ENCODE peak calls at places on chromosomes 2 and 18, in ten cellular contexts. D is SHP77; H is skeletal muscle cell; O is neuronal stem cell; X is GM04504; I is anterior cingulate cortex; K is activated T-cell treated with anti-CD3 and anti-CD28 coated beads for 24 hours; W is M059J; P is activated naive CD8-positive, alpha-beta T cell treated with anti-CD3 and anti-CD28 coated beads, Interleukin-2, amount 50 U/mL, for 24 hours; J is Right ventricle myocardium inferior. C is an unnamed sample.

GRCh38 chr2:241040081-241040803 is 41.8 kb downstream of the SNED1 start:
- DNase-seq in D (no peak), H (no peak), O (no peak), X (no peak), I (no peak), K (no peak), W (no peak), P (no peak), J (no peak), C (no peak)

GRCh38 chr2:218861645-218862318 is 2.2 kb downstream of the WNT6 start:
- DNase-seq in D (no peak), H (no peak), O (no peak), X (no peak), I (no peak), K (no peak), W (peak), P (no peak), J (no peak), C (no peak)

GRCh38 chr2:147182260-147182659 is 662.6 kb upstream of the ACVR2A start:
- DNase-seq in D (no peak), H (no peak), O (no peak), X (no peak), I (no peak), K (peak), W (peak), P (peak), J (no peak), C (no peak)

GRCh38 chr18:9916067-9916684 is 2.4 kb downstream of the VAPA start:
- DNase-seq in D (no peak), H (no peak), O (no peak), X (no peak), I (no peak), K (no peak), W (peak), P (no peak), J (no peak), C (no peak)

GRCh38 chr2:192286093-192286701 is 91.5 kb upstream of the TMEFF2 start:
- DNase-seq in D (peak), H (peak), O (no peak), X (peak), I (peak), K (no peak), W (peak), P (no peak), J (no peak), C (peak)

GRCh38 chr2:215882689-215883088 is 130.7 kb downstream of the MREG start:
- DNase-seq in D (no peak), H (no peak), O (no peak), X (no peak), I (no peak), K (no peak), W (peak), P (no peak), J (no peak), C (no peak)

GRCh38 chr18:23982154-23983071 is 32.1 kb upstream of the TTC39C start:
- DNase-seq in D (peak), H (peak), O (no peak), X (peak), I (no peak), K (no peak), W (peak), P (no peak), J (peak), C (peak)

GRCh38 chr18:63979409-63979908 is 9.6 kb downstream of the SERPINB8 start:
- DNase-seq in D (peak), H (no peak), O (peak), X (peak), I (peak), K (no peak), W (peak), P (peak), J (no peak), C (peak)